ENCODE peak calls at places on chromosomes 12 and 14, in five cellular contexts. P is astrocyte of the spinal cord, S is cardiac fibroblast, G is nephron progenitor cell, O is lower lobe of right lung. Y is an unnamed sample.

GRCh38 chr12:101854747-101855146 is 22.6 kb upstream of the DRAM1 start:
- DNase-seq in P (no peak), S (no peak), G (no peak), O (no peak), Y (no peak)

GRCh38 chr12:117063162-117063911 is 35.9 kb downstream of the TESC start:
- DNase-seq in P (no peak), S (no peak), G (no peak), O (no peak), Y (no peak)

GRCh38 chr12:48997719-48998496 is 1.3 kb downstream of the DDN start:
- DNase-seq in P (no peak), S (no peak), G (peak; percentile 73), O (no peak), Y (no peak)

GRCh38 chr14:100025111-100025510 is 40.1 kb upstream of the EVL start:
- DNase-seq in P (no peak), S (peak; percentile 58), G (no peak), O (peak; percentile 55), Y (peak; percentile 65)

GRCh38 chr14:51845811-51846210 is 14.6 kb upstream of the GNG2 start:
- DNase-seq in P (no peak), S (peak; percentile 41), G (no peak), O (no peak), Y (peak; percentile 24)

GRCh38 chr12:14902465-14902864 is 16.8 kb upstream of the MGP start:
- DNase-seq in P (peak; percentile 9), S (peak; percentile 49), G (no peak), O (no peak), Y (no peak)

GRCh38 chr14:105137481-105138020 is 31.0 kb downstream of the JAG2 start:
- DNase-seq in P (no peak), S (no peak), G (no peak), O (no peak), Y (no peak)

GRCh38 chr12:47547077-47547476 is 158.8 kb downstream of the RPAP3 start:
- DNase-seq in P (peak; percentile 54), S (peak; percentile 71), G (no peak), O (no peak), Y (peak; percentile 52)

GRCh38 chr12:53219116-53219955 is 12.3 kb upstream of the ITGB7 start:
- DNase-seq in P (peak; percentile 48), S (peak; percentile 56), G (no peak), O (peak; percentile 60), Y (peak; percentile 57)

GRCh38 chr12:5586201-5586600 is 154.3 kb downstream of the NTF3 start:
- DNase-seq in P (peak; percentile 35), S (peak; percentile 4), G (no peak), O (no peak), Y (no peak)

GRCh38 chr14:102187583-102188001 is 47.9 kb downstream of the WDR20 start:
- DNase-seq in P (no peak), S (no peak), G (no peak), O (no peak), Y (peak; percentile 14)

GRCh38 chr14:32986791-32987545 is 48.3 kb downstream of the NPAS3 start:
- DNase-seq in P (peak; percentile 73), S (peak; percentile 70), G (peak; percentile 10), O (no peak), Y (no peak)

GRCh38 chr12:30863839-30864238 is 62.7 kb upstream of the TSPAN11 start:
- DNase-seq in P (peak; percentile 22), S (no peak), G (no peak), O (no peak), Y (no peak)

GRCh38 chr14:100116134-100116533 is 43.3 kb downstream of the DEGS2 start:
- DNase-seq in P (no peak), S (no peak), G (no peak), O (no peak), Y (no peak)

GRCh38 chr12:1883513-1883912 is 34.9 kb downstream of the CACNA2D4 start:
- DNase-seq in P (no peak), S (no peak), G (no peak), O (no peak), Y (no peak)

GRCh38 chr14:52609445-52610044 is 56.9 kb downstream of the GPR137C start:
- DNase-seq in P (no peak), S (no peak), G (no peak), O (no peak), Y (no peak)

DNA sequence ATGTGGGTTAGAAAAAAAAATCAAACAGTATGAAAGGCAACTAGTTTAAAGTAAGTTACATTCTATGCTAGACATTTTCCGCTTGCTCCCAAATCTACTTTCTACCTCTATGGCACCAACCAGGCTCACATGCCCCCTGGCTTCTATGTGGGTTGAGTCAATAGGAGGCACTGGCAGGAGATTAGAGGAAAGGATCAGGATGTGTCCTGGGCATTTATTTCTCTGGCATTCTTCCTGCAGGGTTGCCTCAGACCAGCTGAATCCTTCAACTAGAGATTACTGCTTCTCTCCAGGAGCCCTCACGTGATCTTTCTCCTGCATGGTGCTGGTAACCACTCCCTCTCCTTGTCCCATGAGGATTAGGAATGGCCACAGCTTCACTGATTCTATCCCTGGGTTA is 14.9 kb upstream of the CCDC60 start:
- DNase-seq in P (no peak), S (no peak), G (no peak), O (no peak), Y (no peak)
- TF ChIP-seq CTCF in P (no peak), S (no peak), G (no peak), O (no peak), Y (no peak)

GRCh38 chr14:31420319-31421081 is at the start of gene HEATR5A:
- DNase-seq in P (peak; percentile 97), S (peak; percentile 94), G (peak; percentile 98), O (peak; percentile 98), Y (peak; percentile 94)
- TF ChIP-seq CTCF in P (peak; percentile 27), S (no peak), G (no peak), O (peak; percentile 37), Y (no peak)

DNA sequence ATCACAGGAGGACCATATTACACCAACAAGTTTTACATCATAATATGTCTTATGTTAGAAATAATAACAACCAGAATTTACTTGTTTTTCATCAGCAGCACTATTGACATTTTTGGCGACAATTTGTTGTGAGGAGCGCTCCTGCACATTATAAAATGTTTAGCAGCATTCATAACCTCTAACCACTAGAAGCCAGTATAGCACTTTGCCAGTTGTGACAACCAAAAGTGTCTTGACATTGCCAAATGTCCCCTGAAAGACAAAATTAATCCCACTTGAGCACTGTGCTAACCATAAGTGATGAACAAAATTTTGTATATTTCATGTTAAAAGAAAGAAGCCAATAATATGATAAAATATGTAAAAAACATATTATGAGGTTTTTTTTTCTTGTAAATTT is 356.9 kb upstream of the LMO3 start:
- DNase-seq in P (no peak), S (no peak), G (no peak), O (no peak), Y (no peak)
- TF ChIP-seq CTCF in P (no peak), S (no peak), G (no peak), O (no peak), Y (no peak)

DNA sequence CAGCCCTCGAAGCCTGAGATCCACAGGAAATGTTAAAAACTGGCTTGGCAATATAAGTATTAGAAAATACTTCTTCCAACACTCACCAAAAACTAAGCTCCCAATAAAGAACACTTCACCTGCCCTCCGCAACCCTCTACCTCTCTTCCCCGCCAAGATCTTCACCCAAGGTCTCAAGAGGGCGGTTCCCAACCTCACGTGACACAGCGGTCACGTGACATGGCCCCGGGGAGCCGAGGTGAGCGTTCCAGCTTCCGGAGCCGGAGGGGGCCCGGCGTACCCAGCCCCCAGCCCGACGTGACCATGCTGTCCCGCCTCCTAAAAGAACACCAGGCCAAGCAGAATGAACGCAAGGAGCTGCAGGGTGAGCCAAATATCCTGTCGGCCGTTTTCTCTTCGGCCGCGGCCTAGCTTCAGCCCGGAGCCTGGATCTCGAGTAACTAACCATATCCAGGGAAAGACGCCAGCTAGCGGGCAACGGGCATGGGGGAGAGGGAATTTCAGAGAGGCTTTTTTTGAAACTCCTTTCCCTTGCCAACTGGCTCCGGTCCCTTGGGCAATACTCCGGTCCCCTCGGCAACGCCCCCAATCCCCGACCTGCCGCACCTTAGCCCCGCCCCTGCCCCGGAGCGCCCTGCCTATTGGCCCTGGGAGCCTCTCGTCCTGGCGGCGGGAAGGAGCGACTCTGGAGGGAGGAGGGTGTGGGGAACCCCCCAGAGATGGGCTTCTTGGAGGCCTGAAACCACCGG is at the start of gene BLOC1S1:
- DNase-seq in P (peak; percentile 96), S (peak; percentile 91), G (peak; percentile 94), O (peak; percentile 95), Y (peak; percentile 92)
- TF ChIP-seq CTCF in P (no peak), S (no peak), G (no peak), O (no peak), Y (no peak)

GRCh38 chr12:58009355-58009754 is 68.0 kb downstream of the ATP23 start:
- DNase-seq in P (no peak), S (no peak), G (no peak), O (no peak), Y (no peak)
- TF ChIP-seq CTCF in P (no peak), S (no peak), G (no peak), O (no peak), Y (no peak)

DNA sequence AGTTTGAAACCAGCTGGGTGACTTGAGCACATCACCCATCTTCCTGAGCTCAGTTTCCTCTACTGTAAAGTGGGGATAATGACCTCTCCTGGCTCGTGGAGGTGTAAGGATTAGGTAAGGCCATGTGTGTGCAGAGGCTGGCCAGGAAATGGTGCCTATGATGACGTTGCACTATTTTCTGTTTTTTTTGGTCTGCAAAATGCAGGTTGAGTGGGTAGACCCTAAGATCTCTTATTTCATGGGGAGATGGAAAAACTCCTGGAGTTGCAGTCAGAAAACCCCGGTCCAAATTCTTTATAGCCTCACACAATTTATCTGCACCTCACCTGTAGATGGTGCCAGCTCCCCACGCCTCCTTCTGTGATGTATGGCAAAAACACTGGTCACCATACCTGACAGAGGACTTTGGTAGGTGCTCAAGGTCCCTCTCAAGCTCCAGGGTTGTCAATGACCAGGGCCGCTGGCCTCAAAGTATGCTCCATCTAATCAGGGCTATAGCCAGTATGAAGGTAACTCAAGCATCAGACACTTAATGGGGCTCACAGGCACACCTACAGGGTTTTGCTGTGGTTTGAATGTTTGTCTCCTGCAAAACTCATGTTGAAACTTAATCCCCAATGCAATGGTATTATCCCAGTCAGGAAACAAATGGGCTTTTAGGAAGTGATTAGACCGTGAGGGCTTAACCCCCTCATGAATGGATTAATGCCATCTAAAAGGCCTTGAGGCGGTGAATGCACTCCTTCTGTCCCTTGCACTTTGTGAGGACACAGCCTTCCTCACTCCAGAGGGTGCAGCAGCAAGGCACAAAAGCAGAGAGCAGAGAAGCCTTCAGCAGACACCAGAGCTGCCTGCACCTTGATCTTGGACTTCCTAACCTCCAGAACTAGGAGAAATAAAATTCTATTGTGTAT is 17.6 kb downstream of the C14orf132 start:
- DNase-seq in P (no peak), S (no peak), G (no peak), O (no peak), Y (peak; percentile 56)
- TF ChIP-seq CTCF in P (no peak), S (no peak), G (no peak), O (no peak), Y (peak; percentile 63)

GRCh38 chr12:51820721-51821422 is 27.6 kb downstream of the FIGNL2 start:
- DNase-seq in P (peak; percentile 38), S (peak; percentile 37), G (peak; percentile 89), O (peak; percentile 78), Y (no peak)
- TF ChIP-seq CTCF in P (peak; percentile 11), S (no peak), G (no peak), O (peak; percentile 28), Y (no peak)